ENCODE peak calls at places on chromosomes 3 and 15, in seven cellular contexts. One of them, this sample, is unnamed.
A peak's percentile ranks its signal among the peaks of the same experiment; 100 is the strongest.

GRCh38 chr15:82832601-82833209 is 23.3 kb downstream of the WHAMM start:
- DNase-seq in CD8-positive, alpha-beta memory T cell: no peak
- DNase-seq in adrenal gland: no peak
- DNase-seq in ovary: no peak
- DNase-seq in thoracic aorta: no peak
- DNase-seq in effector memory CD4-positive, alpha-beta T cell: no peak
- DNase-seq in heart left ventricle: no peak
- DNase-seq in this sample: peak; percentile 60

GRCh38 chr3:60935709-60936108 is 315.5 kb downstream of the FHIT start:
- DNase-seq in ovary: no peak
- DNase-seq in thoracic aorta: no peak
- DNase-seq in effector memory CD4-positive, alpha-beta T cell: no peak
- DNase-seq in heart left ventricle: no peak
- DNase-seq in CD8-positive, alpha-beta memory T cell: no peak
- DNase-seq in adrenal gland: no peak
- DNase-seq in this sample: no peak

GRCh38 chr3:32186097-32186496 is 52.4 kb upstream of the CMTM8 start:
- DNase-seq in heart left ventricle: no peak
- DNase-seq in ovary: no peak
- DNase-seq in effector memory CD4-positive, alpha-beta T cell: no peak
- DNase-seq in adrenal gland: no peak
- DNase-seq in thoracic aorta: no peak
- DNase-seq in CD8-positive, alpha-beta memory T cell: no peak
- DNase-seq in this sample: no peak

GRCh38 chr15:70214266-70214665 is 116.5 kb upstream of the TLE3 start:
- DNase-seq in heart left ventricle: no peak
- DNase-seq in CD8-positive, alpha-beta memory T cell: no peak
- DNase-seq in ovary: no peak
- DNase-seq in adrenal gland: no peak
- DNase-seq in thoracic aorta: no peak
- DNase-seq in effector memory CD4-positive, alpha-beta T cell: no peak
- DNase-seq in this sample: no peak

GRCh38 chr15:67095834-67096366 is 30.5 kb downstream of the SMAD3 start:
- DNase-seq in effector memory CD4-positive, alpha-beta T cell: no peak
- DNase-seq in ovary: no peak
- DNase-seq in heart left ventricle: no peak
- DNase-seq in CD8-positive, alpha-beta memory T cell: no peak
- DNase-seq in thoracic aorta: no peak
- DNase-seq in adrenal gland: no peak
- DNase-seq in this sample: no peak

GRCh38 chr15:56817266-56817665 is 84.0 kb upstream of the ZNF280D start:
- DNase-seq in ovary: no peak
- DNase-seq in CD8-positive, alpha-beta memory T cell: no peak
- DNase-seq in adrenal gland: no peak
- DNase-seq in heart left ventricle: no peak
- DNase-seq in thoracic aorta: no peak
- DNase-seq in effector memory CD4-positive, alpha-beta T cell: no peak
- DNase-seq in this sample: peak; percentile 89

GRCh38 chr3:109050591-109051167 is 67.3 kb downstream of the MORC1 start:
- DNase-seq in heart left ventricle: no peak
- DNase-seq in adrenal gland: peak; percentile 17
- DNase-seq in ovary: no peak
- DNase-seq in effector memory CD4-positive, alpha-beta T cell: no peak
- DNase-seq in CD8-positive, alpha-beta memory T cell: no peak
- DNase-seq in thoracic aorta: no peak
- DNase-seq in this sample: no peak

GRCh38 chr3:67006460-67006859 is 8.4 kb downstream of the KBTBD8 start:
- DNase-seq in heart left ventricle: no peak
- DNase-seq in thoracic aorta: no peak
- DNase-seq in CD8-positive, alpha-beta memory T cell: no peak
- DNase-seq in effector memory CD4-positive, alpha-beta T cell: no peak
- DNase-seq in ovary: no peak
- DNase-seq in adrenal gland: no peak
- DNase-seq in this sample: no peak

GRCh38 chr3:185502987-185503386 is 4.2 kb upstream of the TMEM41A start:
- DNase-seq in adrenal gland: peak; percentile 77
- DNase-seq in ovary: no peak
- DNase-seq in effector memory CD4-positive, alpha-beta T cell: no peak
- DNase-seq in thoracic aorta: no peak
- DNase-seq in heart left ventricle: peak; percentile 43
- DNase-seq in CD8-positive, alpha-beta memory T cell: no peak
- DNase-seq in this sample: no peak

GRCh38 chr3:148861277-148861869 is 3.7 kb upstream of the CPA3 start:
- DNase-seq in CD8-positive, alpha-beta memory T cell: peak; percentile 11
- DNase-seq in ovary: no peak
- DNase-seq in heart left ventricle: no peak
- DNase-seq in thoracic aorta: no peak
- DNase-seq in adrenal gland: no peak
- DNase-seq in effector memory CD4-positive, alpha-beta T cell: no peak
- DNase-seq in this sample: peak; percentile 36

GRCh38 chr3:69273895-69274294 is 112.0 kb downstream of the FRMD4B start:
- DNase-seq in ovary: no peak
- DNase-seq in adrenal gland: no peak
- DNase-seq in thoracic aorta: no peak
- DNase-seq in CD8-positive, alpha-beta memory T cell: no peak
- DNase-seq in heart left ventricle: no peak
- DNase-seq in effector memory CD4-positive, alpha-beta T cell: no peak
- DNase-seq in this sample: no peak

GRCh38 chr3:46891132-46891531 is 13.6 kb downstream of the PTH1R start:
- DNase-seq in ovary: no peak
- DNase-seq in CD8-positive, alpha-beta memory T cell: no peak
- DNase-seq in thoracic aorta: no peak
- DNase-seq in effector memory CD4-positive, alpha-beta T cell: no peak
- DNase-seq in heart left ventricle: no peak
- DNase-seq in adrenal gland: no peak
- DNase-seq in this sample: no peak

GRCh38 chr15:77709135-77709886 is 76.6 kb upstream of the LINGO1 start:
- DNase-seq in ovary: no peak
- DNase-seq in CD8-positive, alpha-beta memory T cell: no peak
- DNase-seq in thoracic aorta: no peak
- DNase-seq in effector memory CD4-positive, alpha-beta T cell: no peak
- DNase-seq in adrenal gland: no peak
- DNase-seq in heart left ventricle: no peak
- DNase-seq in this sample: no peak

GRCh38 chr3:121473001-121473400 is 72.8 kb downstream of the POLQ start:
- DNase-seq in CD8-positive, alpha-beta memory T cell: no peak
- DNase-seq in thoracic aorta: no peak
- DNase-seq in effector memory CD4-positive, alpha-beta T cell: no peak
- DNase-seq in ovary: no peak
- DNase-seq in adrenal gland: no peak
- DNase-seq in heart left ventricle: no peak
- DNase-seq in this sample: no peak

GRCh38 chr3:22713936-22714335 is 489.2 kb upstream of the UBE2E2 start:
- DNase-seq in adrenal gland: no peak
- DNase-seq in thoracic aorta: no peak
- DNase-seq in heart left ventricle: no peak
- DNase-seq in effector memory CD4-positive, alpha-beta T cell: no peak
- DNase-seq in CD8-positive, alpha-beta memory T cell: no peak
- DNase-seq in ovary: no peak
- DNase-seq in this sample: peak; percentile 62

GRCh38 chr3:14353486-14353885 is 48.9 kb upstream of the SLC6A6 start:
- DNase-seq in effector memory CD4-positive, alpha-beta T cell: no peak
- DNase-seq in thoracic aorta: no peak
- DNase-seq in CD8-positive, alpha-beta memory T cell: no peak
- DNase-seq in ovary: no peak
- DNase-seq in adrenal gland: no peak
- DNase-seq in heart left ventricle: no peak
- DNase-seq in this sample: no peak

DNA sequence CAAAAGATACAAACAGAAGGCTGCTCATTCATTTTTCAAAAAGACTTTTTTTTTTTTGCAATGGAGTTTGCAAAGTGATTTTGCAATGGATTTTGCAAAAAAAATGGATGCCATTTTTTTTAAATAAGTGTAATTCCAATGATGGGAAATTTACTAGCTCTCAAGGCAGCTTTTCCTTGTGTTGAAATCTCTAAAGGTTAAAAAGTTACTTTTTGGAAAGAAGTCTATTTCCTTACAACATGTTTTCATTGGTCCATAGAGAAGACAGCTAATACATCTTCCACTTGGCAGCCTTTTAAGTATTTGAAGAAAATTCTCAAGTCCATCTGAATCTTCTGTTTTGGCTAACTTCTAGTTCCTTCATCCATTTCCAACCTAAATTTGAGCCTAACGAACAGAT is 392.2 kb upstream of the TPRG1 start:
- DNase-seq in ovary: no peak
- DNase-seq in CD8-positive, alpha-beta memory T cell: no peak
- DNase-seq in effector memory CD4-positive, alpha-beta T cell: no peak
- DNase-seq in heart left ventricle: no peak
- DNase-seq in adrenal gland: no peak
- DNase-seq in thoracic aorta: no peak
- DNase-seq in this sample: no peak
- H3K4me1 ChIP-seq in ovary: peaks cover 4% of the 10 kb centered on the region
- H3K4me1 ChIP-seq in CD8-positive, alpha-beta memory T cell: no peaks in the 10 kb centered on the region
- H3K4me1 ChIP-seq in effector memory CD4-positive, alpha-beta T cell: no peaks in the 10 kb centered on the region
- H3K4me1 ChIP-seq in heart left ventricle: peaks cover 26% of the 10 kb centered on the region
- H3K4me1 ChIP-seq in adrenal gland: peaks cover 7% of the 10 kb centered on the region
- H3K4me1 ChIP-seq in thoracic aorta: peaks cover 78% of the 10 kb centered on the region
- H3K4me1 ChIP-seq in this sample: peaks cover 6% of the 10 kb centered on the region

DNA sequence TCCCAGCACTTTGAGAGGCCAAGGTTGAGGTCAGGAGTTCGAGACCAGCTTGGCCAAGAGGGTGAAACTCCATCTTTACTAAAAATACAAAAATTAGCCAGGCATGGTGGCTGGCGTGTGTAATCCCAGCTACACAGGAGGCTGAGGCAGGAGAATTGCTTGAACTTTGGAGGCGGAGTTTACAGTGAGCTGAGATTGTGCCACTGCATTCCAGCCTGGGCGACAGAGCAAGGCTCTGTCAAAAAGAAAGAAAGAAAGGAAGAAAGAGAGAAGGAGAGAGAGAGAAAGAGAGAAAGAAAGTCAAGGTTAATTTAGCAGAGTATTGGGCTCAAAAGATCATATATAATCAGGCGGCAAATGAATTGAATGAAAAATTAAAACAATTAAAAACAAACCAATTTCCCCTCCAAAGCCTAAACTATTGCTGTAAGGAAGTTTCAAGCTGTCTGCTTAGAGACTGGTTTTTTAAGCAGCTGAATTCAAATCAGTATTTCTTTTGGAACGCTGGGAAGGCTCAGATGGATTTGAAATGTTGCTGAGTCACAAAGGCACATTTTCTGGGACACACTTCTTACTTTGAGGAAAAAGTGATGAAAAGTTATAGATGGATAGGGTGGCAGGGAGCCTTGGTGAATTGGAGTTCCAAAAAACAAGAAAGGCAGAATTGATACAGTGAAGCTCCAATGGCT is 81.3 kb upstream of the BHLHE40 start:
- DNase-seq in thoracic aorta: no peak
- DNase-seq in heart left ventricle: no peak
- DNase-seq in effector memory CD4-positive, alpha-beta T cell: no peak
- DNase-seq in ovary: no peak
- DNase-seq in adrenal gland: peak; percentile 46
- DNase-seq in CD8-positive, alpha-beta memory T cell: no peak
- DNase-seq in this sample: no peak
- H3K27ac ChIP-seq in thoracic aorta: peak overlapping the region; percentile 79
- H3K27ac ChIP-seq in heart left ventricle: peak overlapping the region; percentile 22
- H3K27ac ChIP-seq in effector memory CD4-positive, alpha-beta T cell: no peak overlapping the region
- H3K27ac ChIP-seq in ovary: peak overlapping the region; percentile 56
- H3K27ac ChIP-seq in adrenal gland: peak overlapping the region; percentile 88
- H3K27ac ChIP-seq in CD8-positive, alpha-beta memory T cell: no peak overlapping the region
- H3K27ac ChIP-seq in this sample: peak overlapping the region; percentile 26

GRCh38 chr15:85706779-85707518 is 87.8 kb downstream of the KLHL25 start:
- DNase-seq in effector memory CD4-positive, alpha-beta T cell: peak; percentile 45
- DNase-seq in adrenal gland: no peak
- DNase-seq in heart left ventricle: peak; percentile 66
- DNase-seq in ovary: peak; percentile 67
- DNase-seq in CD8-positive, alpha-beta memory T cell: peak; percentile 79
- DNase-seq in thoracic aorta: no peak
- DNase-seq in this sample: peak; percentile 32
- H3K4me1 ChIP-seq in effector memory CD4-positive, alpha-beta T cell: peaks cover 59% of the 10 kb centered on the region
- H3K4me1 ChIP-seq in adrenal gland: peaks cover 29% of the 10 kb centered on the region
- H3K4me1 ChIP-seq in heart left ventricle: peaks cover 66% of the 10 kb centered on the region
- H3K4me1 ChIP-seq in ovary: peaks cover 25% of the 10 kb centered on the region
- H3K4me1 ChIP-seq in CD8-positive, alpha-beta memory T cell: peaks cover 74% of the 10 kb centered on the region
- H3K4me1 ChIP-seq in thoracic aorta: peaks cover 67% of the 10 kb centered on the region
- H3K4me1 ChIP-seq in this sample: peaks cover 16% of the 10 kb centered on the region

GRCh38 chr3:65048151-65048550 is 360.4 kb upstream of the ADAMTS9 start:
- DNase-seq in CD8-positive, alpha-beta memory T cell: no peak
- DNase-seq in adrenal gland: no peak
- DNase-seq in thoracic aorta: no peak
- DNase-seq in heart left ventricle: no peak
- DNase-seq in effector memory CD4-positive, alpha-beta T cell: no peak
- DNase-seq in ovary: no peak
- DNase-seq in this sample: no peak
- H3K27ac ChIP-seq in CD8-positive, alpha-beta memory T cell: no peak overlapping the region
- H3K27ac ChIP-seq in adrenal gland: no peak overlapping the region
- H3K27ac ChIP-seq in thoracic aorta: no peak overlapping the region
- H3K27ac ChIP-seq in heart left ventricle: no peak overlapping the region
- H3K27ac ChIP-seq in effector memory CD4-positive, alpha-beta T cell: no peak overlapping the region
- H3K27ac ChIP-seq in ovary: no peak overlapping the region
- H3K27ac ChIP-seq in this sample: no peak overlapping the region

DNA sequence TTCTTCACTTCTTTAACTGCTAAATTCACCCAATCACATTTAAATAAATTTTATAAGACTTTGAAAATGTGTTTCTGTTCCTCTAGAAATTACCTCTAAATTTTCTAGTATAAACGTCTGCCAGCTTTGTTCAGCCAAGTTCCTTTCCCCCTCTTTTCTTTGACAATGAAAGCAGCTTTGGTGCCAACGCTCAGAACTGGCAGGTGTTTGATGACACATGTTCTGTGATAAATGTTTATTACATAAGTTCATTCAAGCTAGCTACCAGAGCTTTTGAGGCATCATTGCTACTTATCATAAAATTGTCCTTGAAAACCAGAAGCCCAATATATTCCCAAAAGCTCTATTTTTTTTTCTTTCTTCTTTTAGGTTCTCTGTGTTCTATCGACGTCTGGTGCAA is 187.3 kb upstream of the LPP start:
- DNase-seq in effector memory CD4-positive, alpha-beta T cell: no peak
- DNase-seq in thoracic aorta: no peak
- DNase-seq in CD8-positive, alpha-beta memory T cell: no peak
- DNase-seq in heart left ventricle: no peak
- DNase-seq in adrenal gland: peak; percentile 46
- DNase-seq in ovary: no peak
- DNase-seq in this sample: no peak
- H3K4me1 ChIP-seq in effector memory CD4-positive, alpha-beta T cell: no peaks in the 10 kb centered on the region
- H3K4me1 ChIP-seq in thoracic aorta: no peaks in the 10 kb centered on the region
- H3K4me1 ChIP-seq in CD8-positive, alpha-beta memory T cell: peaks cover 10% of the 10 kb centered on the region
- H3K4me1 ChIP-seq in heart left ventricle: peaks cover 6% of the 10 kb centered on the region
- H3K4me1 ChIP-seq in adrenal gland: peaks cover 20% of the 10 kb centered on the region
- H3K4me1 ChIP-seq in ovary: no peaks in the 10 kb centered on the region
- H3K4me1 ChIP-seq in this sample: no peaks in the 10 kb centered on the region

DNA sequence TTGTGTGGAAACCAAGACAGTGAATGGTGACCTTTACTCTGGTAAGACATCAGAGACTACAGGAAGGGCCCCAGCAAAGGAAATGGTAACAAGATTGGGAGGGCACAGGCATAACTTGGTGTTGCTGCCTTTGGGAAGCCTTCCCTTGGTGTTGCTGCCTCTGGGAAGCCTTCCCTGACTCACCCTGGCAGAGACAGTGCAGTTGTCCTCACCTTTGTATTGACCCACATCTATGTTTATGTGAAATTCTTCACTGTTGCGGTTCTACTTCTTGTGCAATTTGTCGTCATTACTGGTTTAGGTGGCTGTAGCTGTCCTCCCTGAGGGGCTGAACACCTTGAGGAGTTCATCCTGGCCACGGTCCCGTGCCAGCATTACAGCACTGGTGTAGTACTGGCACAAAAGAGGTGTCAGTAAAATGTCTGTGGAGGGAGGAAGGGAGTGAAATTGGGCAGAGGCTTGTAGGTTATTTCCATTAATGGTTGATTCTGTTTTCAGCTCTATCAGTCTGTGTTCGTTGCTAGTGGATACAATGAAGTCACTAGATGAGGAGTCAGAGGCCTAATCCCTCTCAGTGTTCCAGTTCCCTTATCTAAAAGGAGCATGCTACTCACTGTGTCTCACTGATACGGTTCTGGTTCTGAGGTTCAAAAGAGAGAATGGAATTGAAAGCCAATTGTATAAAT is 21.6 kb downstream of the IFT122 start:
- DNase-seq in effector memory CD4-positive, alpha-beta T cell: no peak
- DNase-seq in ovary: no peak
- DNase-seq in CD8-positive, alpha-beta memory T cell: no peak
- DNase-seq in adrenal gland: no peak
- DNase-seq in thoracic aorta: no peak
- DNase-seq in heart left ventricle: peak; percentile 15
- DNase-seq in this sample: peak; percentile 57
- H3K27ac ChIP-seq in effector memory CD4-positive, alpha-beta T cell: no peak overlapping the region
- H3K27ac ChIP-seq in ovary: no peak overlapping the region
- H3K27ac ChIP-seq in CD8-positive, alpha-beta memory T cell: peak overlapping the region; percentile 63
- H3K27ac ChIP-seq in adrenal gland: peak overlapping the region; percentile 28
- H3K27ac ChIP-seq in thoracic aorta: no peak overlapping the region
- H3K27ac ChIP-seq in heart left ventricle: peak overlapping the region; percentile 6
- H3K27ac ChIP-seq in this sample: peak overlapping the region; percentile 96

This sample was measured in SJSA1.